ENCODE peak calls at places on chromosome 18, in ten cellular contexts. X is occipital lobe, P is ELR, L is AG04449, Z is IMR-90, E is non-pigmented ciliary epithelial cell, F is hepatocyte, Q is KG1, U is MCF 10A, H is fibroblast of lung. M is an unnamed sample.

GRCh38 chr18:46211816-46212215 is 107.6 kb downstream of the HAUS1 start:
- DNase-seq in X (no peak), P (peak; percentile 67), L (no peak), Z (peak; percentile 66), E (no peak), F (no peak), Q (no peak), U (no peak), H (peak; percentile 37), M (peak; percentile 23)

GRCh38 chr18:21110667-21111350 is 804 bp downstream of the ROCK1 start:
- DNase-seq in X (no peak), P (peak; percentile 49), L (no peak), Z (peak; percentile 46), E (no peak), F (peak; percentile 56), Q (peak; percentile 66), U (peak; percentile 36), H (peak; percentile 47), M (peak; percentile 61)

GRCh38 chr18:32582455-32582854 is 111.8 kb upstream of the GAREM1 start:
- DNase-seq in X (no peak), P (no peak), L (no peak), Z (no peak), E (no peak), F (no peak), Q (no peak), U (no peak), H (no peak), M (peak; percentile 84)

GRCh38 chr18:74040459-74041332 is 106.9 kb downstream of the FBXO15 start:
- DNase-seq in X (no peak), P (peak; percentile 7), L (no peak), Z (peak; percentile 11), E (no peak), F (peak; percentile 68), Q (no peak), U (peak; percentile 54), H (no peak), M (no peak)

GRCh38 chr18:62200121-62200914 is 13.3 kb downstream of the RELCH start:
- DNase-seq in X (no peak), P (no peak), L (no peak), Z (peak; percentile 36), E (no peak), F (no peak), Q (no peak), U (no peak), H (no peak), M (peak; percentile 7)

GRCh38 chr18:9647496-9648323 is 33.4 kb upstream of the PPP4R1 start:
- DNase-seq in X (no peak), P (no peak), L (no peak), Z (no peak), E (no peak), F (no peak), Q (no peak), U (peak; percentile 73), H (no peak), M (peak; percentile 45)

GRCh38 chr18:29078272-29078671 is 901.3 kb upstream of the CDH2 start:
- DNase-seq in X (no peak), P (no peak), L (no peak), Z (no peak), E (no peak), F (peak; percentile 3), Q (no peak), U (no peak), H (no peak), M (no peak)

GRCh38 chr18:49016648-49017539 is 66.1 kb upstream of the SMAD7 start:
- DNase-seq in X (no peak), P (peak; percentile 92), L (peak; percentile 66), Z (peak; percentile 83), E (no peak), F (peak; percentile 92), Q (no peak), U (peak; percentile 78), H (peak; percentile 62), M (peak; percentile 96)

GRCh38 chr18:26813043-26813442 is 52.5 kb downstream of the AQP4 start:
- DNase-seq in X (no peak), P (peak; percentile 16), L (no peak), Z (no peak), E (peak; percentile 3), F (peak; percentile 64), Q (no peak), U (peak; percentile 58), H (no peak), M (peak; percentile 75)

GRCh38 chr18:13982136-13982535 is 66.8 kb upstream of the MC2R start:
- DNase-seq in X (no peak), P (no peak), L (no peak), Z (no peak), E (no peak), F (no peak), Q (no peak), U (no peak), H (no peak), M (no peak)

GRCh38 chr18:1018211-1018651 is 113.6 kb downstream of the ADCYAP1 start:
- DNase-seq in X (no peak), P (peak; percentile 8), L (peak; percentile 37), Z (peak; percentile 10), E (no peak), F (no peak), Q (no peak), U (peak; percentile 6), H (peak; percentile 51), M (peak; percentile 51)

GRCh38 chr18:31965331-31965970 is 22.5 kb upstream of the TRAPPC8 start:
- DNase-seq in X (no peak), P (no peak), L (no peak), Z (no peak), E (no peak), F (no peak), Q (peak; percentile 21), U (no peak), H (no peak), M (no peak)

GRCh38 chr18:79410171-79410641 is 14.5 kb downstream of the NFATC1 start:
- DNase-seq in X (no peak), P (no peak), L (no peak), Z (no peak), E (no peak), F (no peak), Q (no peak), U (no peak), H (no peak), M (no peak)

GRCh38 chr18:73669299-73669698 is 478.3 kb downstream of the FBXO15 start:
- DNase-seq in X (no peak), P (no peak), L (peak; percentile 44), Z (peak; percentile 86), E (no peak), F (no peak), Q (no peak), U (peak; percentile 87), H (peak; percentile 90), M (peak; percentile 93)

GRCh38 chr18:1013951-1014350 is 109.3 kb downstream of the ADCYAP1 start:
- DNase-seq in X (no peak), P (no peak), L (no peak), Z (no peak), E (no peak), F (no peak), Q (no peak), U (no peak), H (no peak), M (peak; percentile 9)

GRCh38 chr18:57743008-57743407 is 60.1 kb downstream of the ATP8B1 start:
- DNase-seq in X (no peak), P (peak; percentile 69), L (peak; percentile 69), Z (peak; percentile 81), E (peak; percentile 74), F (no peak), Q (no peak), U (no peak), H (peak; percentile 54), M (peak; percentile 88)